ENCODE peak calls at places on chromosome 21, in eight cellular contexts. B, O, J, A, Z, Y, U and C are unnamed samples.

GRCh38 chr21:27759820-27760219 is 792.9 kb upstream of the ADAMTS5 start:
- DNase-seq in O (peak), B (no peak), U (no peak), A (no peak), Z (no peak), Y (no peak), J (no peak), C (no peak)

GRCh38 chr21:41777934-41778815 is 11.3 kb upstream of the RIPK4 start:
- DNase-seq in Z (no peak), U (no peak), A (no peak), O (peak), B (peak), Y (no peak), J (peak), C (peak)

GRCh38 chr21:41786521-41786987 is 19.7 kb upstream of the RIPK4 start:
- DNase-seq in Z (no peak), B (no peak), O (peak), U (no peak), J (no peak), A (no peak), Y (no peak), C (peak)

GRCh38 chr21:39788383-39788782 is 43.4 kb downstream of the IGSF5 start:
- DNase-seq in B (peak), O (peak), A (no peak), Y (no peak), J (peak), U (no peak), Z (peak), C (peak)

GRCh38 chr21:26177741-26178452 is 7.3 kb upstream of the APP start:
- DNase-seq in A (no peak), B (no peak), Z (no peak), O (no peak), Y (no peak), U (no peak), J (no peak), C (no peak)

GRCh38 chr21:38819719-38820147 is 14.0 kb downstream of the ETS2 start:
- DNase-seq in J (no peak), A (no peak), Y (peak), U (no peak), B (no peak), Z (no peak), O (peak), C (peak)

GRCh38 chr21:42258885-42259407 is 40.0 kb downstream of the ABCG1 start:
- DNase-seq in Z (no peak), Y (no peak), B (no peak), A (no peak), U (no peak), O (no peak), J (no peak), C (no peak)

GRCh38 chr21:32868631-32869454 is 97.3 kb upstream of the PAXBP1 start:
- DNase-seq in A (no peak), Y (no peak), B (no peak), J (no peak), O (no peak), U (no peak), Z (no peak), C (no peak)

GRCh38 chr21:46100426-46100825 is 2.5 kb downstream of the COL6A2 start:
- DNase-seq in A (no peak), Z (no peak), J (no peak), O (no peak), B (peak), U (no peak), Y (no peak), C (peak)

GRCh38 chr21:24590261-24590660 is 1017.0 kb downstream of the MRPL39 start:
- DNase-seq in J (no peak), Y (no peak), A (no peak), U (no peak), B (no peak), O (no peak), Z (no peak), C (no peak)

GRCh38 chr21:38531142-38531541 is 32.9 kb upstream of the ERG start:
- DNase-seq in O (no peak), Y (no peak), Z (no peak), A (no peak), U (no peak), B (no peak), J (no peak), C (no peak)

GRCh38 chr21:14541840-14542495 is 4.1 kb downstream of the SAMSN1 start:
- DNase-seq in U (peak), Y (no peak), A (no peak), J (peak), O (no peak), Z (no peak), B (peak), C (no peak)

GRCh38 chr21:16644690-16645089 is 868.2 kb upstream of the CXADR start:
- DNase-seq in J (no peak), A (no peak), Y (no peak), B (no peak), U (no peak), Z (no peak), O (peak), C (peak)

GRCh38 chr21:41783476-41784150 is 16.8 kb upstream of the RIPK4 start:
- DNase-seq in A (no peak), O (peak), Y (no peak), B (peak), U (peak), Z (peak), J (no peak), C (no peak)

GRCh38 chr21:35226302-35226701 is 177.2 kb upstream of the RUNX1 start:
- DNase-seq in Y (no peak), A (no peak), Z (no peak), U (no peak), B (no peak), J (no peak), O (no peak), C (peak)

GRCh38 chr21:34636961-34637360 is 22.0 kb upstream of the RCAN1 start:
- DNase-seq in J (no peak), Y (no peak), U (no peak), Z (no peak), O (no peak), B (no peak), A (no peak), C (no peak)

GRCh38 chr21:42315296-42315891 is at the start of gene TFF3:
- DNase-seq in U (no peak), Z (no peak), O (peak), Y (no peak), J (no peak), B (peak), A (no peak), C (no peak)